ENCODE peak calls at places on chromosomes 7 and 10, in four cellular contexts. F is AG04449, X is HCT116, Q is breast epithelium. J is an unnamed sample.

GRCh38 chr10:122829454-122829853 is 16.2 kb downstream of the CUZD1 start:
- DNase-seq in F (no peak), X (no peak), Q (no peak), J (no peak)

GRCh38 chr10:132878730-132879407 is 63.5 kb downstream of the CFAP46 start:
- DNase-seq in F (no peak), X (no peak), Q (no peak), J (no peak)

GRCh38 chr10:36493511-36493880 is 631.9 kb upstream of the ANKRD30A start:
- DNase-seq in F (no peak), X (no peak), Q (no peak), J (no peak)

GRCh38 chr10:126283307-126283706 is 105.0 kb downstream of the ADAM12 start:
- DNase-seq in F (no peak), X (no peak), Q (no peak), J (no peak)

GRCh38 chr10:14438057-14438456 is 107.3 kb upstream of the FRMD4A start:
- DNase-seq in F (no peak), X (no peak), Q (no peak), J (no peak)

GRCh38 chr7:156379242-156380070 is 261.1 kb upstream of the RNF32 start:
- DNase-seq in F (no peak), X (no peak), Q (no peak), J (no peak)

GRCh38 chr7:5421626-5422323 is 1.9 kb downstream of the TNRC18 start:
- DNase-seq in F (no peak), X (no peak), Q (peak), J (no peak)

GRCh38 chr10:123306290-123306689 is 152.1 kb downstream of the BUB3 start:
- DNase-seq in F (no peak), X (no peak), Q (no peak), J (no peak)

GRCh38 chr10:99551158-99551557 is 18.4 kb downstream of the NKX2-3 start:
- DNase-seq in F (peak), X (no peak), Q (no peak), J (no peak)

GRCh38 chr10:100504101-100504500 is 15.6 kb downstream of the SEC31B start:
- DNase-seq in F (no peak), X (no peak), Q (no peak), J (no peak)

DNA sequence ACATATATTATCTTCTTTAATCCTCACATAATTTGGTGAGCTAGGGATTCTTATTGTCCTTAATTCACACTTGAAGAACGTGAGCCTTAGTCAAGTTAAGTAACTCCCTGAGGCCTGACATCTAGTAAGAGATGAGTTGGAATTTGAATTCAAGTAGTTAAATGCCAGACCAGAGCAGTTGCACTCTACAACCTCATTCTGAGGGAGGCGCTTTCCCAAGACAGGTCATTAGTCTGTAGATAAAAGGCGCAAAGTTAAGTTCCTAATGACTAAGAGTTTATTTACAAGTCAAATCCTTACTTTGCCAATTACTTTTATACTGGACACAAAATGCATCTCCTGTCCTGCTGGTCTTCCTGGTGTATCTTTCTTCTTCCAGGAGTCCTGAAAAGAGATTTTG is 3.6 kb upstream of the EXOC6 start:
- DNase-seq in F (no peak), X (no peak), Q (no peak), J (no peak)
- TF ChIP-seq CTCF in F (no peak), X (peak), Q (no peak), J (no peak)

GRCh38 chr7:76049295-76049694 is 1.4 kb downstream of the MDH2 start:
- DNase-seq in F (no peak), X (no peak), Q (no peak), J (no peak)

GRCh38 chr7:76047305-76047810 is 442 bp downstream of the STYXL1 start:
- DNase-seq in F (no peak), X (no peak), Q (no peak), J (no peak)

GRCh38 chr7:76050545-76050944 is 2.6 kb downstream of the MDH2 start:
- DNase-seq in F (no peak), X (no peak), Q (no peak), J (no peak)

GRCh38 chr7:76047811-76048667 is at the start of the genes MDH2 and STYXL1:
- DNase-seq in F (peak), X (peak), Q (peak), J (peak)

GRCh38 chr7:76048668-76048988 is 722 bp downstream of the MDH2 start:
- DNase-seq in F (no peak), X (no peak), Q (no peak), J (no peak)
- TF ChIP-seq CTCF in F (no peak), X (peak), Q (no peak), J (no peak)

GRCh38 chr7:2477447-2478386 is 1.5 kb upstream of the GRIFIN start:
- DNase-seq in F (no peak), X (peak), Q (no peak), J (peak)
- TF ChIP-seq CTCF in F (peak), X (peak), Q (peak), J (peak)

DNA sequence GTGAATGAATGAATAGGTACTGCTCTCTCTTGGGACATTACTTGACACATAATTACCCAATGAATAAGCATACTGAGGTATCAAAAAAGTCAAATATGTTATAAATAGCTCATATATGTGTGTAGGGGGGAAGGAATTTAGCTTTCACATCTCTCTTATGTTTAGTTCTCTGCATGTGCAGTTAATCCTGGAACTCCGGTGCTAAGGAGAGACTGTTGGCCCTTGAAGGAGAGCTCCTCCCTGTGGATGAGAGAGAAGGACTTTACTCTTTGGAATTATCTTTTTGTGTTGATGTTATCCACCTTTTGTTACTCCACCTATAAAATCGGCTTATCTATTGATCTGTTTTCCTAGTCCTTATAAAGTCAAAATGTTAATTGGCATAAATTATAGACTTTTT is 1.2 kb downstream of the CFTR start:
- DNase-seq in F (no peak), X (no peak), Q (no peak), J (no peak)
- TF ChIP-seq CTCF in F (no peak), X (peak), Q (no peak), J (no peak)

GRCh38 chr7:72007018-72007417 is 405.1 kb downstream of the CALN1 start:
- DNase-seq in F (no peak), X (no peak), Q (no peak), J (no peak)

DNA sequence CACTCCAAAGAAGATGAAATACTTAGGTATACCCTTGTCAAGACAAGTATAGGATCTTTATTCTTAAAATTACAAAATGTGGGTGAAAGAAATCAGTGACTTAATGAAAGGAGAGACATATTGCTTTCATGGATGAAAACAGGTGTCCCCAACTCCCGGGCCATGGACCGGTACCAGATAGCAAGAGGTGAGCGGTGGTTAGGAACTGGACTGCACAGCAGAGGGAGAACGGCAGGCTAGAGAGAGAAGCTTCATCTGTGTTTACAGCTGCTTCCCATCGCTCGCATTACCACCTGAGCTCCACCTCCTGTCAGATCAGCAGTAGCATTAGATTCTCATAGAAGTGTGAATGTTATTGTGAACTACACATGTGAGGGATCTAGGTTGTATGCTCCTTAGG is 408.9 kb downstream of the CALN1 start:
- DNase-seq in F (no peak), X (no peak), Q (no peak), J (no peak)
- TF ChIP-seq CTCF in F (no peak), X (no peak), Q (no peak), J (no peak)

GRCh38 chr7:30505174-30505697 is 607 bp upstream of the GGCT start:
- DNase-seq in F (no peak), X (no peak), Q (no peak), J (no peak)
- TF ChIP-seq CTCF in F (no peak), X (no peak), Q (no peak), J (no peak)

GRCh38 chr7:3206771-3207191 is 94.3 kb upstream of the SDK1 start:
- DNase-seq in F (no peak), X (no peak), Q (no peak), J (no peak)

GRCh38 chr7:3206101-3206500 is 95.0 kb upstream of the SDK1 start:
- DNase-seq in F (no peak), X (no peak), Q (no peak), J (no peak)

GRCh38 chr7:3207387-3207786 is 93.7 kb upstream of the SDK1 start:
- DNase-seq in F (no peak), X (no peak), Q (no peak), J (no peak)

GRCh38 chr7:3214090-3214413 is 87.0 kb upstream of the SDK1 start:
- DNase-seq in F (no peak), X (no peak), Q (no peak), J (no peak)

GRCh38 chr7:3210531-3210930 is 90.5 kb upstream of the SDK1 start:
- DNase-seq in F (no peak), X (no peak), Q (no peak), J (no peak)
- TF ChIP-seq CTCF in F (no peak), X (no peak), Q (no peak), J (no peak)

GRCh38 chr7:37211097-37211496 is 237.6 kb downstream of the ELMO1 start:
- DNase-seq in F (peak), X (no peak), Q (no peak), J (no peak)

GRCh38 chr7:37212051-37212450 is 236.6 kb downstream of the ELMO1 start:
- DNase-seq in F (no peak), X (no peak), Q (no peak), J (no peak)

GRCh38 chr7:37206192-37206591 is 242.5 kb downstream of the ELMO1 start:
- DNase-seq in F (no peak), X (no peak), Q (no peak), J (no peak)

GRCh38 chr7:37205451-37205850 is 243.2 kb downstream of the ELMO1 start:
- DNase-seq in F (no peak), X (no peak), Q (no peak), J (no peak)

GRCh38 chr7:37208528-37208927 is 240.1 kb downstream of the ELMO1 start:
- DNase-seq in F (peak), X (peak), Q (peak), J (no peak)
- TF ChIP-seq CTCF in F (peak), X (peak), Q (no peak), J (peak)

DNA sequence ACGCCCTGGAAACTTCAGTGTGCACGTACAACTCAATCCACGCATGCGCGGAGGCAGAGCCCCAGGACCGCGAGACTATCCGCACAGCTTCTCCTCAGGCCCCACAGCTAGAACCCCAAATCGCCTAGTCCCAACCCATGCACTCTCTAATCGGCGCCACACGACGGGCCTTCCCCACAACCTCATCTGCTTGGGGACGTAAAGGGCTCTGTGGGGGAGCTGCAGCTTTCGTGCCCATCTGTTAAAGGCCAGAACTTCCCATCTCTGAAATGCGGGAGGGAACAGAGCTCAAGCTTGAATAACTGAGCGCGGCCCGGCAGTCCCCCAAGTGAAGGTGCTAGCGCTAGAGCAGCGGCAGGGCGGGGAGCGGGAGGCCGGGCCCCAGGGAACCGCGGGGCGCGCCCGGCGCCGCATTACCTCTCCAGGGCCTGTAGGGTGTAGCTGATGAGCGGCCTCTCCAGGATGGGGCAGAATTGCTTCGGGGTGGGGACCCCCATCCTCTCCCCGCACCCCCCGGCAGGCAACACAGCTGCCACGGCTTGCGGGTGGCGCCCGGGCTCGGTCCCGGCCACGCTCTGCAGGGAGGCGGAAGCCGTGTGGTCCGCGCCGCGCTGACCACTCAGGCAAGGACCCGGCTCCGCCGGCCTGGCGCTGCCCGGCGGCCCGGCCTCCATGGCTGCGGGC is 547 bp downstream of the CRPPA start:
- DNase-seq in F (no peak), X (peak), Q (peak), J (no peak)
- TF ChIP-seq CTCF in F (peak), X (peak), Q (no peak), J (no peak)

GRCh38 chr7:30226593-30227268 is 57.7 kb upstream of the ZNRF2 start:
- DNase-seq in F (no peak), X (peak), Q (no peak), J (no peak)
- TF ChIP-seq CTCF in F (peak), X (peak), Q (no peak), J (peak)